ENCODE peak calls at places on chromosomes 5 and 9, in four cellular contexts. U, E, S and J are unnamed samples.

GRCh38 chr5:175690025-175690424 is 32.2 kb downstream of the HRH2 start:
- DNase-seq in U (no peak), E (no peak), S (no peak), J (no peak)

GRCh38 chr5:138033275-138033808 is 463 bp upstream of the FAM13B start:
- DNase-seq in U (no peak), E (no peak), S (peak; percentile 45), J (no peak)

GRCh38 chr5:68419637-68420452 is 204.3 kb downstream of the PIK3R1 start:
- DNase-seq in U (no peak), E (no peak), S (no peak), J (no peak)

GRCh38 chr9:137446851-137447471 is 5.8 kb upstream of the ENTPD8 start:
- DNase-seq in U (no peak), E (no peak), S (no peak), J (peak; percentile 51)

GRCh38 chr5:131296213-131296672 is 32.4 kb downstream of the CDC42SE2 start:
- DNase-seq in U (no peak), E (no peak), S (no peak), J (no peak)

GRCh38 chr5:133296624-133297023 is 244.8 kb downstream of the HSPA4 start:
- DNase-seq in U (no peak), E (no peak), S (no peak), J (no peak)

GRCh38 chr5:176438959-176439757 is 9.0 kb upstream of the FAF2 start:
- DNase-seq in U (no peak), E (no peak), S (peak; percentile 70), J (no peak)

GRCh38 chr5:7894439-7894838 is 25.5 kb downstream of the MTRR start:
- DNase-seq in U (no peak), E (no peak), S (no peak), J (no peak)

GRCh38 chr5:3854069-3854741 is 258.6 kb downstream of the IRX1 start:
- DNase-seq in U (no peak), E (no peak), S (no peak), J (no peak)

GRCh38 chr5:172188893-172189692 is 1.1 kb upstream of the STK10 start:
- DNase-seq in U (no peak), E (no peak), S (no peak), J (no peak)

GRCh38 chr5:123786411-123786810 is 274.4 kb downstream of the CSNK1G3 start:
- DNase-seq in U (no peak), E (no peak), S (no peak), J (no peak)

GRCh38 chr5:54229041-54229780 is 81.2 kb downstream of the ARL15 start:
- DNase-seq in U (peak; percentile 68), E (peak; percentile 71), S (peak; percentile 46), J (peak; percentile 59)

GRCh38 chr5:176533894-176534611 is 3.1 kb downstream of the RNF44 start:
- DNase-seq in U (peak; percentile 56), E (no peak), S (peak; percentile 42), J (peak; percentile 70)

GRCh38 chr5:7927466-7928375 is 58.8 kb downstream of the MTRR start:
- DNase-seq in U (no peak), E (peak; percentile 17), S (peak; percentile 33), J (peak; percentile 67)

GRCh38 chr5:78546597-78546996 is 102.0 kb downstream of the LHFPL2 start:
- DNase-seq in U (no peak), E (no peak), S (no peak), J (no peak)

GRCh38 chr9:133008824-133009223 is 22.0 kb upstream of the GTF3C5 start:
- DNase-seq in U (no peak), E (no peak), S (peak; percentile 28), J (no peak)

GRCh38 chr5:76524872-76525271 is 98.3 kb downstream of the F2RL2 start:
- DNase-seq in U (no peak), E (no peak), S (no peak), J (no peak)

GRCh38 chr5:2860101-2860500 is 108.6 kb upstream of the IRX2 start:
- DNase-seq in U (no peak), E (no peak), S (no peak), J (no peak)

GRCh38 chr9:129140397-129141065 is 29.3 kb downstream of the PTPA start:
- DNase-seq in U (peak; percentile 60), E (no peak), S (peak; percentile 65), J (peak; percentile 53)

GRCh38 chr5:154968953-154969352 is 28.1 kb downstream of the MRPL22 start:
- DNase-seq in U (no peak), E (no peak), S (no peak), J (no peak)

GRCh38 chr5:180290568-180291233 is 1.2 kb downstream of the MAPK9 start:
- DNase-seq in U (no peak), E (no peak), S (no peak), J (peak; percentile 29)

GRCh38 chr9:128061305-128061704 is 5.8 kb downstream of the NAIF1 start:
- DNase-seq in U (no peak), E (no peak), S (no peak), J (no peak)

GRCh38 chr5:117568622-117569021 is 994.0 kb upstream of the SEMA6A start:
- DNase-seq in U (no peak), E (no peak), S (peak; percentile 32), J (no peak)

GRCh38 chr5:161201558-161201957 is 345.0 kb downstream of the GABRB2 start:
- DNase-seq in U (no peak), E (no peak), S (no peak), J (no peak)

GRCh38 chr5:81393783-81394718 is at the start of gene ACOT12:
- DNase-seq in U (no peak), E (peak; percentile 0), S (no peak), J (peak; percentile 70)

GRCh38 chr9:78430387-78430786 is 133.5 kb downstream of the PSAT1 start:
- DNase-seq in U (no peak), E (no peak), S (no peak), J (no peak)

GRCh38 chr5:135476615-135477493 is 24.7 kb upstream of the TIFAB start:
- DNase-seq in U (no peak), E (no peak), S (no peak), J (no peak)

GRCh38 chr9:89781838-89782237 is 177.0 kb downstream of the GADD45G start:
- DNase-seq in U (no peak), E (no peak), S (no peak), J (no peak)

GRCh38 chr9:113641100-113641885 is 177.8 kb downstream of the RGS3 start:
- DNase-seq in U (no peak), E (no peak), S (no peak), J (no peak)

GRCh38 chr9:109903515-109904138 is 123.6 kb downstream of the PALM2AKAP2 start:
- DNase-seq in U (peak; percentile 41), E (peak; percentile 41), S (peak; percentile 53), J (peak; percentile 32)

GRCh38 chr9:129989740-129990139 is 53.2 kb downstream of the FNBP1 start:
- DNase-seq in U (no peak), E (no peak), S (no peak), J (no peak)

GRCh38 chr5:172102251-172102870 is 85.7 kb downstream of the STK10 start:
- DNase-seq in U (no peak), E (no peak), S (no peak), J (no peak)

GRCh38 chr9:15430920-15431844 is 8.5 kb downstream of the SNAPC3 start:
- DNase-seq in U (no peak), E (no peak), S (no peak), J (no peak)

GRCh38 chr5:96868603-96869371 is 7.5 kb upstream of the ERAP2 start:
- DNase-seq in U (no peak), E (no peak), S (peak; percentile 57), J (no peak)

GRCh38 chr5:176955895-176956294 is 50.7 kb downstream of the UIMC1 start:
- DNase-seq in U (no peak), E (no peak), S (peak; percentile 57), J (no peak)